ENCODE peak calls at places on chromosomes 12 and 14, in six cellular contexts. Z is esophagus squamous epithelium; H is stomach; U is effector memory CD4-positive, alpha-beta T cell; Q is A549; G is spleen. B is an unnamed sample.
A peak's percentile ranks its signal among the peaks of the same experiment; 100 is the strongest.

GRCh38 chr14:52025310-52025709 is 36.0 kb downstream of the RTRAF start:
- DNase-seq in G (no peak), Q (no peak), H (no peak), Z (no peak), U (no peak), B (no peak)

GRCh38 chr14:77316872-77317271 is 3.8 kb downstream of the POMT2 start:
- DNase-seq in H (no peak), Q (no peak), U (no peak), G (no peak), Z (no peak), B (no peak)

GRCh38 chr12:130574402-130574801 is 141.7 kb downstream of the RIMBP2 start:
- DNase-seq in Q (no peak), G (no peak), H (no peak), U (no peak), Z (no peak), B (no peak)

GRCh38 chr12:104790296-104791125 is 167.6 kb downstream of the SLC41A2 start:
- DNase-seq in H (peak; percentile 40), Z (no peak), Q (peak; percentile 32), G (peak; percentile 85), U (peak; percentile 17), B (peak; percentile 39)

GRCh38 chr12:57377103-57377840 is 53.6 kb downstream of the R3HDM2 start:
- DNase-seq in H (no peak), Q (no peak), U (no peak), G (no peak), Z (no peak), B (no peak)

GRCh38 chr12:6199531-6200265 is 502 bp upstream of the CD9 start:
- DNase-seq in Q (no peak), U (no peak), G (no peak), H (no peak), Z (no peak), B (no peak)

GRCh38 chr12:3717283-3717974 is 35.5 kb downstream of the CRACR2A start:
- DNase-seq in G (no peak), U (no peak), H (no peak), Z (no peak), Q (no peak), B (no peak)

GRCh38 chr12:56488041-56488955 is at the start of gene GLS2:
- DNase-seq in H (peak; percentile 80), Z (no peak), U (peak; percentile 66), G (peak; percentile 89), Q (peak; percentile 69), B (peak; percentile 48)

GRCh38 chr14:22531451-22532344 is 57.3 kb downstream of the DAD1 start:
- DNase-seq in G (no peak), H (no peak), Z (no peak), U (no peak), Q (no peak), B (no peak)

GRCh38 chr12:19967001-19967400 is 401.3 kb upstream of the PDE3A start:
- DNase-seq in G (no peak), Q (no peak), U (no peak), H (no peak), Z (no peak), B (no peak)

GRCh38 chr12:43221216-43221615 is 330.8 kb downstream of the ADAMTS20 start:
- DNase-seq in H (no peak), G (no peak), Q (no peak), U (no peak), Z (no peak), B (no peak)

GRCh38 chr14:77140343-77140936 is 1.2 kb downstream of the ZDHHC22 start:
- DNase-seq in Z (no peak), Q (no peak), U (no peak), G (peak; percentile 46), H (no peak), B (no peak)

GRCh38 chr12:857611-858010 is 91.9 kb downstream of the RAD52 start:
- DNase-seq in G (no peak), H (no peak), Q (peak; percentile 44), Z (no peak), U (no peak), B (no peak)

GRCh38 chr14:54220122-54220691 is 176.6 kb upstream of the CDKN3 start:
- DNase-seq in H (no peak), G (no peak), U (no peak), Q (no peak), Z (no peak), B (no peak)

GRCh38 chr12:92186038-92186470 is 40.4 kb upstream of the BTG1 start:
- DNase-seq in Q (no peak), Z (no peak), G (no peak), H (no peak), U (no peak), B (no peak)

GRCh38 chr14:91114079-91115065 is 499 bp downstream of the DGLUCY start:
- DNase-seq in U (peak; percentile 51), H (peak; percentile 66), G (peak; percentile 85), Z (peak; percentile 39), Q (peak; percentile 38), B (peak; percentile 52)

GRCh38 chr14:91117960-91118359 is 4.1 kb downstream of the DGLUCY start:
- DNase-seq in H (no peak), Q (no peak), G (peak; percentile 7), Z (no peak), U (no peak), B (no peak)

GRCh38 chr14:91115986-91116385 is 2.1 kb downstream of the DGLUCY start:
- DNase-seq in H (peak; percentile 49), U (no peak), Z (no peak), Q (no peak), G (no peak), B (no peak)

GRCh38 chr14:91118511-91119068 is 4.7 kb downstream of the DGLUCY start:
- DNase-seq in H (no peak), G (no peak), Q (no peak), Z (no peak), U (no peak), B (no peak)

GRCh38 chr14:91116913-91117588 is 3.2 kb downstream of the DGLUCY start:
- DNase-seq in U (no peak), Q (no peak), H (no peak), Z (no peak), G (no peak), B (no peak)
- H3K4me1 ChIP-seq in U (peaks cover 60% of the 10 kb centered on the region), Q (peaks cover 29% of the 10 kb centered on the region), H (peaks cover 87% of the 10 kb centered on the region), Z (peaks cover 99% of the 10 kb centered on the region), G (peaks cover 67% of the 10 kb centered on the region), B (peaks cover 59% of the 10 kb centered on the region)

DNA sequence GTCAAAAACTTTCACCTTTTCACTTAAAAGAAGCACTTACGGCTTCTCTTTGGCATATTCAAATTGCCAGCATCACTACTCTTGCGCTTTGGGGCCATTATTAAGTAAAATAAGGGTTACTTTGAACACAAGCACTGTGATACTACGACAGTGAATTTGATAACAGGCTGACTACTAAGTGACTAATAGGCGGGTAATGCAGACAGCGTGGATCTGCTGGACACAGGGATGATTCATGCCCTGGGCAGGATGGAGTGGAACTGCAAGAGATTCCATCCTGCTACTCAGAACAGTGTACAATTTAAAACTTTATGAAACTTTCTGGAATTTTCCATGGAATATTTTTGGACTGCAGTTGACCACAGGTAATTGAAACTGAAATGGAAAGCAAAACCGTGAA is 45.9 kb downstream of the YEATS4 start:
- DNase-seq in G (no peak), Q (peak; percentile 73), Z (no peak), H (no peak), U (no peak), B (no peak)
- H3K4me1 ChIP-seq in G (no peaks in the 10 kb centered on the region), Q (peaks cover 30% of the 10 kb centered on the region), Z (peaks cover 14% of the 10 kb centered on the region), H (no peaks in the 10 kb centered on the region), U (no peaks in the 10 kb centered on the region), B (no peaks in the 10 kb centered on the region)

GRCh38 chr12:10364839-10365681 is 24.8 kb downstream of the KLRK1 start:
- DNase-seq in H (peak; percentile 69), G (peak; percentile 77), Q (peak; percentile 35), U (peak; percentile 38), Z (peak; percentile 7), B (peak; percentile 58)
- H3K4me1 ChIP-seq in H (peaks cover 60% of the 10 kb centered on the region), G (peaks cover 47% of the 10 kb centered on the region), Q (peaks cover 15% of the 10 kb centered on the region), U (peaks cover 5% of the 10 kb centered on the region), Z (peaks cover 71% of the 10 kb centered on the region), B (peaks cover 83% of the 10 kb centered on the region)

GRCh38 chr14:94029671-94030203 is 3.6 kb downstream of the OTUB2 start:
- DNase-seq in Z (no peak), Q (no peak), U (no peak), H (no peak), G (no peak), B (no peak)
- H3K4me1 ChIP-seq in Z (peaks cover 32% of the 10 kb centered on the region), Q (peaks cover 10% of the 10 kb centered on the region), U (peaks cover 17% of the 10 kb centered on the region), H (peaks cover 37% of the 10 kb centered on the region), G (peaks cover 20% of the 10 kb centered on the region), B (no peaks in the 10 kb centered on the region)

GRCh38 chr14:99758915-99759545 is 34.2 kb upstream of the EML1 start:
- DNase-seq in U (no peak), G (no peak), H (no peak), Q (no peak), Z (no peak), B (no peak)
- H3K4me1 ChIP-seq in U (no peaks in the 10 kb centered on the region), G (peaks cover 31% of the 10 kb centered on the region), H (peaks cover 53% of the 10 kb centered on the region), Q (peaks cover 57% of the 10 kb centered on the region), Z (peaks cover 55% of the 10 kb centered on the region), B (no peaks in the 10 kb centered on the region)

GRCh38 chr14:61568572-61569011 is 126.7 kb upstream of the HIF1A start:
- DNase-seq in G (peak; percentile 95), Q (no peak), Z (peak; percentile 28), U (peak; percentile 9), H (peak; percentile 72), B (peak; percentile 71)

GRCh38 chr14:61570188-61570960 is 124.9 kb upstream of the HIF1A start:
- DNase-seq in Q (no peak), U (no peak), H (no peak), Z (no peak), G (no peak), B (no peak)

GRCh38 chr14:61569783-61570182 is 125.5 kb upstream of the HIF1A start:
- DNase-seq in U (peak; percentile 24), Z (no peak), G (peak; percentile 86), H (peak; percentile 59), Q (no peak), B (peak; percentile 61)

GRCh38 chr14:61567838-61568571 is 127.3 kb upstream of the HIF1A start:
- DNase-seq in U (no peak), G (peak; percentile 78), H (no peak), Q (no peak), Z (no peak), B (no peak)

DNA sequence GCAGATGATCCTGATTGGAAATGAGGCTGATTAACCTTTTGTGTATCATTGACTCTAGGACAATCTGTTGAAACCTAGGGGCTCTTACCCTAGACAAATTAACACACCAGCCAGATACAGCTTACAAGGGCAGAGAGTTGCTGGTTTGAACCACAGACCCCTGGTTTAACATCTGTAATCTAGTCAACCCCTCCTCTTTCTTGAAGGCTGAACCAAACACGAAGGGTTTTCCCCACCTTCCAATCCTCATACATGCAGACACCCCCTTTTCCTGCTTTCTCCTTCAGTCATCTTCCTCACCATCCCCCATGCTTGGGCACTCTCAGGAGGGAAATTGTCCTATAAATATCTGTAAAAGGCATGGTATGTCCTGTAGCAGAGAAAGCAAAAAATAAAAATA is 126.0 kb upstream of the HIF1A start:
- DNase-seq in U (no peak), Q (no peak), H (no peak), G (no peak), Z (no peak), B (no peak)
- H3K4me1 ChIP-seq in U (peaks cover 19% of the 10 kb centered on the region), Q (peaks cover 63% of the 10 kb centered on the region), H (peaks cover 79% of the 10 kb centered on the region), G (peaks cover 58% of the 10 kb centered on the region), Z (peaks cover 94% of the 10 kb centered on the region), B (peaks cover 37% of the 10 kb centered on the region)

GRCh38 chr12:121520119-121520518 is 60.7 kb downstream of the KDM2B start:
- DNase-seq in U (no peak), H (no peak), Q (no peak), G (no peak), Z (no peak), B (no peak)
- H3K4me1 ChIP-seq in U (no peaks in the 10 kb centered on the region), H (no peaks in the 10 kb centered on the region), Q (no peaks in the 10 kb centered on the region), G (peaks cover 27% of the 10 kb centered on the region), Z (no peaks in the 10 kb centered on the region), B (no peaks in the 10 kb centered on the region)

GRCh38 chr14:34713681-34714319 is 593 bp downstream of the CFL2 start:
- DNase-seq in U (no peak), H (peak; percentile 27), G (no peak), Q (no peak), Z (no peak), B (peak; percentile 23)
- H3K4me1 ChIP-seq in U (peaks cover 11% of the 10 kb centered on the region), H (peaks cover 60% of the 10 kb centered on the region), G (peaks cover 41% of the 10 kb centered on the region), Q (peaks cover 47% of the 10 kb centered on the region), Z (peaks cover 54% of the 10 kb centered on the region), B (peaks cover 13% of the 10 kb centered on the region)

B was measured in CD8-positive, alpha-beta T cell.